ENCODE peak calls at places on chromosomes 1 and 21, in four cellular contexts. N, O, Z and L are unnamed samples. For H3K4me1, the result is how much of the 10 kb centered on the place peaks cover.

GRCh38 chr1:5390497-5390896 is 601.7 kb downstream of the NPHP4 start:
- DNase-seq in O (no peak), N (no peak), Z (no peak), L (no peak)

GRCh38 chr1:203669739-203670138 is 43.1 kb downstream of the ATP2B4 start:
- DNase-seq in Z (peak), N (no peak), O (no peak), L (no peak)

GRCh38 chr1:209784276-209785169 is at the start of gene C1orf74:
- DNase-seq in Z (peak), O (peak), N (peak), L (peak)

GRCh38 chr1:21220815-21221214 is 44.1 kb upstream of the EIF4G3 start:
- DNase-seq in Z (no peak), N (no peak), O (no peak), L (no peak)

GRCh38 chr21:27001526-27001925 is 34.6 kb upstream of the ADAMTS5 start:
- DNase-seq in N (no peak), O (no peak), Z (no peak), L (no peak)

GRCh38 chr21:16468191-16468590 is 738.4 kb downstream of the USP25 start:
- DNase-seq in O (no peak), Z (no peak), N (no peak), L (no peak)

GRCh38 chr1:55337801-55338447 is 122.8 kb upstream of the USP24 start:
- DNase-seq in N (no peak), O (no peak), Z (peak), L (no peak)

GRCh38 chr1:26357121-26357602 is 3.2 kb upstream of the CRYBG2 start:
- DNase-seq in N (peak), Z (no peak), O (no peak), L (no peak)

GRCh38 chr1:68916227-68916853 is 419.5 kb upstream of the DEPDC1 start:
- DNase-seq in N (no peak), Z (no peak), O (no peak), L (no peak)

GRCh38 chr1:72830606-72831390 is 548.5 kb upstream of the NEGR1 start:
- DNase-seq in Z (no peak), O (peak), N (no peak), L (no peak)

GRCh38 chr1:192550922-192551534 is 24.5 kb upstream of the RGS1 start:
- DNase-seq in N (no peak), Z (no peak), O (no peak), L (no peak)

GRCh38 chr1:174942547-174943255 is 57.0 kb upstream of the CACYBP start:
- DNase-seq in Z (peak), N (no peak), O (no peak), L (no peak)

GRCh38 chr1:116122955-116123757 is 12.0 kb downstream of the MAB21L3 start:
- DNase-seq in Z (peak), N (peak), O (no peak), L (no peak)

GRCh38 chr1:33383974-33384767 is 46.7 kb downstream of the PHC2 start:
- DNase-seq in O (no peak), N (no peak), Z (no peak), L (no peak)

GRCh38 chr1:89311757-89312156 is 39.1 kb upstream of the GBP5 start:
- DNase-seq in Z (no peak), O (no peak), N (no peak), L (no peak)

GRCh38 chr1:160836981-160837557 is 25.6 kb downstream of the CD244 start:
- DNase-seq in N (no peak), O (no peak), Z (no peak), L (no peak)

GRCh38 chr1:165650981-165651625 is 20.1 kb downstream of the MGST3 start:
- DNase-seq in N (no peak), O (no peak), Z (no peak), L (no peak)

GRCh38 chr1:205648212-205648910 is 16.6 kb upstream of the ELK4 start:
- DNase-seq in Z (no peak), O (peak), N (no peak), L (no peak)

GRCh38 chr21:45979141-45979631 is 2.4 kb upstream of the COL6A1 start:
- DNase-seq in O (peak), N (peak), Z (no peak), L (peak)

GRCh38 chr1:27527223-27527856 is 37.4 kb upstream of the WASF2 start:
- DNase-seq in O (peak), Z (no peak), N (peak), L (no peak)

GRCh38 chr1:171718848-171719247 is 23.0 kb downstream of the VAMP4 start:
- DNase-seq in Z (no peak), N (no peak), O (no peak), L (no peak)

GRCh38 chr1:59672851-59673574 is 141.7 kb upstream of the HOOK1 start:
- DNase-seq in N (no peak), O (no peak), Z (peak), L (no peak)

GRCh38 chr1:59718989-59719360 is 95.8 kb upstream of the HOOK1 start:
- DNase-seq in O (no peak), Z (no peak), N (no peak), L (no peak)

GRCh38 chr1:145750444-145750843 is 31.1 kb downstream of the CD160 start:
- DNase-seq in O (no peak), Z (no peak), N (no peak), L (no peak)

GRCh38 chr1:19645544-19646252 is 1.6 kb downstream of the NBL1 start:
- DNase-seq in Z (no peak), N (peak), O (peak), L (no peak)

GRCh38 chr1:176826265-176826664 is 338.2 kb downstream of the ASTN1 start:
- DNase-seq in O (no peak), Z (no peak), N (no peak), L (no peak)

GRCh38 chr1:203126151-203126865 is 1.2 kb upstream of the ADORA1 start:
- DNase-seq in Z (no peak), O (peak), N (no peak), L (no peak)

GRCh38 chr1:61978866-61979265 is 215.8 kb upstream of the L1TD1 start:
- DNase-seq in Z (no peak), N (no peak), O (no peak), L (no peak)

GRCh38 chr1:240237305-240237721 is 145.6 kb downstream of the FMN2 start:
- DNase-seq in Z (no peak), N (no peak), O (no peak), L (no peak)

GRCh38 chr1:240235521-240236288 is 144.0 kb downstream of the FMN2 start:
- DNase-seq in Z (no peak), O (no peak), N (no peak), L (no peak)

GRCh38 chr1:240230821-240231220 is 139.1 kb downstream of the FMN2 start:
- DNase-seq in O (no peak), N (no peak), Z (no peak), L (no peak)

GRCh38 chr1:240234477-240235225 is 143.0 kb downstream of the FMN2 start:
- DNase-seq in Z (no peak), O (no peak), N (no peak), L (no peak)

DNA sequence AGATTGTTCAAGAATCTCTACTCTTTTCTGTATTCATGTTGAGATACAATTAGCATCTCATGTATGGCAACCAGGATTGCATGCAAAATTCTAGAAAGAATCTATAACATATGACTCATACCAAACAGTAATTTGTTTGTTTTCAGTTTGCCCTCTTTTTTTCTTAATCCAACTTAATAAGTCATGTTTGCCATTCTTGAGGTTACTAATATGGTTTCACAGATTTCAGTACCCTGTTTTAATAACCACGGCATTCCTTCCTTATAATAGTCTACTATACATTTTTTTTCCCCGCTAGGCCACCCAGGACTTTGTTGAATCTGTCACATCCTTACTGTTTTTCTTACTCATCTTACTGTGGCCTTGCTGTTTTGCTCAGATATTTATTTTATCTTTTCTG is 140.9 kb downstream of the FMN2 start:
- DNase-seq in O (no peak), Z (no peak), N (no peak), L (no peak)
- H3K4me1 ChIP-seq in O (under half), Z (under half), N (under half), L (under half)

DNA sequence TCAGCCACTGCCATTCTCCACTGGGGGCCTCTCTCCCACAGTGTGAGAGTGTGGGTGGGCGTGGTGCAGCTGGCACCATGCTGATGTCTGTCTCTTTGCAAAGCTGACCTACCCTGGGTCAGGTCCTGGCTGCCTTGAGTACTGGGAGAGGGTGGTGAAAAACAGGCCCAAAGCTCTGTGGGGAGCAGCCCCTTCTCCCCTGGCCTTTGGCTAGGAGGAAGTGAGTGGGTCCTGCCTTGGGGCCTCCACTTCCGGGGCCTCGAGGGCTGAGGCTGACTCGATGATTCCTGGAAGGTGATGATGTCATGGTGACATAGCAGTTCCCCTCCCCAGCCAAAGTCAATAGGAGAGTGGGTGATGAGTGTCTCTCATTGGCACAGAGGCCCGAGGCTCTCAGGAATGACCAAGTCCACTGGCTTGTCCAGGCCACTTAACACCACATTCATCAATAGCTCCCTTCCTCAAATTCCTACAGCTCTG is 53.0 kb downstream of the IER5 start:
- DNase-seq in N (peak), O (no peak), Z (no peak), L (no peak)
- TF ChIP-seq POLR2AphosphoS5 in N (no peak), O (no peak), Z (no peak), L (no peak)

GRCh38 chr21:23858878-23859277 is 1748.4 kb downstream of the MRPL39 start:
- DNase-seq in O (no peak), Z (no peak), N (no peak), L (no peak)

GRCh38 chr21:23853796-23854379 is 1753.4 kb downstream of the MRPL39 start:
- DNase-seq in O (no peak), Z (no peak), N (no peak), L (no peak)
- H3K4me1 ChIP-seq in O (under half), Z (under half), N (under half), L (under half)

DNA sequence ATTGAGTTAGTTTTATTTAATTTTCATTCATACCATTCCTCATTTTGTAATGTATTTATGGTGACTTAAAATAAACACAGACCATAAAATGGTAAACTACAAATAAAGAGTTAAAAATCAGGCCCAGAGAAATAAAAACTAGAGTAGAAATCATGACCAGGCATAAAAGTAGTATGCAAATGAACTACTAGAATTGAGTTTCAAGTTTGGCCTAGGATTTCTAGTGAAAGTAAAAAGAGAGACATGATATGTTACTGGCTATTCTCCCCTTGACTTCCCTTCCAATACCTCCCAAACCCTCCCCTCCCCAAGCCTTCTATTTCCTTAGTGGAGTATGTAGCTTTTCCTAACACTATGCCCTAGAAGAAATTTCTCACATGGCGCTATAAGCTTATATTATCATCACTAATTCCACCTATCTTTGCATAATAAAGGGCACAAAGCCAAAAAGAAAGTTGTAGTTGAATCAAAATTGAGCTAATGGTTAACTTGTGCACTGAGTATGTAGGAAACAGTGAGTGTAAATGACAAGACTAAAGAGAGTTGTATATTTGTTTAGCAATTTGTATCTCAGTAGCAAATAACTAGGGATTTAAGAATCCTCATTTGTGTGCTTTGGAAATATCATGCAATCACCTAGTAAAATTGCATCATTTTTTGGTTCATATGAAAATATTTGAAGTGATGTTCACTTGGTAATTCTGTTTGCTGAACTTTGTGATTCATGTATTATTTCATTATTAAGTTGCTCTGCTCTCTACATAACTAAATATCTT is 29.7 kb upstream of the CDC14A start:
- DNase-seq in O (no peak), Z (peak), N (no peak), L (no peak)
- TF ChIP-seq POLR2AphosphoS5 in O (no peak), Z (no peak), N (no peak), L (no peak)